ENCODE peak calls at places on chromosome 3, in four cellular contexts. Z is K562, F is GM12878, C is HepG2. K is an unnamed sample.

GRCh38 chr3:169072494-169072893 is 591.0 kb downstream of the MECOM start:
- DNase-seq in Z (no peak), F (no peak), C (no peak), K (no peak)

GRCh38 chr3:110731148-110731547 is 340.5 kb upstream of the NECTIN3 start:
- DNase-seq in Z (no peak), F (no peak), C (no peak), K (no peak)

GRCh38 chr3:6504385-6504784 is 356.5 kb upstream of the GRM7 start:
- DNase-seq in Z (no peak), F (no peak), C (no peak), K (no peak)

GRCh38 chr3:177516130-177517011 is 319.1 kb upstream of the TBL1XR1 start:
- DNase-seq in Z (no peak), F (no peak), C (peak), K (no peak)

GRCh38 chr3:53161345-53161819 is 373 bp downstream of the PRKCD start:
- DNase-seq in Z (no peak), F (no peak), C (no peak), K (peak)

GRCh38 chr3:187743195-187744141 is 1.8 kb downstream of the BCL6 start:
- DNase-seq in Z (peak), F (no peak), C (no peak), K (no peak)

GRCh38 chr3:13433931-13434330 is 13.8 kb upstream of the NUP210 start:
- DNase-seq in Z (no peak), F (no peak), C (no peak), K (no peak)

GRCh38 chr3:126051741-126052140 is 32.2 kb downstream of the SLC41A3 start:
- DNase-seq in Z (no peak), F (no peak), C (no peak), K (no peak)

GRCh38 chr3:124363451-124363850 is 366.8 kb upstream of the UMPS start:
- DNase-seq in Z (no peak), F (no peak), C (no peak), K (no peak)

GRCh38 chr3:36540898-36541518 is 160.7 kb downstream of the STAC start:
- DNase-seq in Z (no peak), F (no peak), C (peak), K (peak)

GRCh38 chr3:148101061-148101460 is 596.6 kb upstream of the AGTR1 start:
- DNase-seq in Z (no peak), F (no peak), C (no peak), K (no peak)

GRCh38 chr3:32359766-32360513 is 31.7 kb upstream of the CMTM7 start:
- DNase-seq in Z (no peak), F (no peak), C (no peak), K (peak)

GRCh38 chr3:86056962-86057361 is 934.0 kb downstream of the VGLL3 start:
- DNase-seq in Z (no peak), F (no peak), C (no peak), K (no peak)

GRCh38 chr3:153572654-153573053 is 410.6 kb downstream of the RAP2B start:
- DNase-seq in Z (no peak), F (no peak), C (peak), K (no peak)

GRCh38 chr3:87895983-87896382 is 162.8 kb downstream of the CGGBP1 start:
- DNase-seq in Z (no peak), F (no peak), C (no peak), K (no peak)

GRCh38 chr3:126544596-126545281 is 14.0 kb downstream of the C3orf22 start:
- DNase-seq in Z (no peak), F (no peak), C (no peak), K (peak)

GRCh38 chr3:136893848-136894443 is 31.9 kb downstream of the NCK1 start:
- DNase-seq in Z (no peak), F (no peak), C (peak), K (no peak)
- TF ChIP-seq USF2 in Z (no peak), F (no peak), C (no peak), K (no peak)

DNA sequence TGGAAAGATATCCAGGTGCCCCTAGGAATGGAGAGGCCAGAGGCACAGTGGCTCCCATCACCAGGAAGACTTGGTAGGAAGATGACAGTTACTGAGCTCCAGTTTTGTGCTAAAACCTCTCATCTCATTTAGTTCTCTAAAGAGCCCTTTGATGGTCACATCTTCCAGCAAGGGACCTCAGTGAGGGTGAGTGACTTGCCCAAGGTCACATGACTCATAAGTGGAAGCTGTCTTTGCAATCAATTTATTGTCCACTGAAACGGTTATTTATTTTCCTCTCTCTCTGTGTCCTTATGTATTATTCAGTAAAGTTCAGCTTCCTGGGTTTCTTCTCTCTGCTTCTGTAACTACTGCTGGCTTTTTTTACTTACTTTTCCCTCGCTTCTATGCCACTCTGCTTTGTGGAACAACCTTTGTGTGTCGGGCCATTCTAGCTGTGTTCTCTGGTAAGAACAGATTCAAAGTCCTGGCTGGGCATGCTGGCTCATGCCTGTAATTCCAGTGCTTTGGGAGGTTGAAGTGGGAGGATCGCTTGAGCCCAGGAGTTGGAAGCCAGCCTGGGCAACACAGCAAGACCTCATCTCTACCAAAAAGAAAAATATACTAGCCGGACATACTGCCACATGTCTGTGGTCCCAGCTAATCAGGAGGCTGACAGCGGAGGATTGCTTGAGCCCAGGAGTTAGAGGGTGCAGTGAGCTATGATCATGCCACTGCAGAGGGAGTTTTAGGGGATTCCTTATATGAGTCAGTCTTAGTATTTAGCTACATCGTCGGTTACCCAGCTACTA is 55.9 kb downstream of the PDIA5 start:
- DNase-seq in Z (no peak), F (no peak), C (peak), K (no peak)
- TF ChIP-seq TCF7 in Z (no peak), F (no peak), C (no peak), K (no peak)

DNA sequence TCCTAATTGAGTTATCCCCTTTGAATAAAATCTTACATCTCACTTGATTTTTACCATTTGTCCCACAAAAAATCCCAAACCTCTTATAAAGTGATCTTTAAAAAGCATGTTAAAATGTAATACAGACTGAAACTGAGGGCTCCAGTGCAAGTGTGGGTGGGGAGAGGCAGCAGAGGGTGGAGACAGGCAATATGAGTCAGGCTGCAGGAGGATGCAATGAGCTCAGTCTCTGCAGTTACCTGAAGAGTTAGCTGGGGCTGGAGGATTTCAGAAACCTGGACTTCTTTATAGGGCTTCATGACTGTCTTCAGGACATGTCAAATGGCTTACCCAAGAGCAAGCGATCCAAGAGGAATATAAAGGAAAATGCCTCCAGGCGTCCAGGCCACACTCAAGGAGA is 14.3 kb upstream of the COLQ start:
- DNase-seq in Z (no peak), F (no peak), C (no peak), K (no peak)
- TF ChIP-seq NR2C2 in Z (no peak), F (no peak), C (no peak), K (no peak)

DNA sequence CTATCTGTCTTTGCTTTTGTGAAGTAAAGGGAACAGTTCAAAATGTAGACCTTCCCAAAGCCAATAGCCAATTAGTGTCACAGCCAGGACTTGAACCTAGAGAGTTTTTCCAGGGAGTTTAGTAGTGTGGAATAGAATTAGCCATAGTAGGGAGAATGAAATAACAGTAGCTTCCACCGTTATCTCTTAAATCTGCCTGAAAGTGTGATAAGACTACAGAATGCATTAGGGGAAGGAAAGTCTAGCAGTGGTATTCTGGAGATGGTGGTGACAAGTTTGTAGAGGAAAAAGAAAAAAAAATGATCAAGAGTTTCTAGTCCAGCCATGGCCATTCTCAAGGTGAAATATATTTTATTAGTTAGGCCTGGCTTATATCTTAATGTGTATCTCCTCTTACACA is 13.8 kb downstream of the ATP11B start:
- DNase-seq in Z (no peak), F (no peak), C (no peak), K (no peak)
- TF ChIP-seq USF2 in Z (no peak), F (no peak), C (no peak), K (no peak)

GRCh38 chr3:158846803-158847465 is 45.1 kb downstream of the MFSD1 start:
- DNase-seq in Z (no peak), F (peak), C (no peak), K (no peak)

GRCh38 chr3:158842946-158843345 is 41.1 kb downstream of the MFSD1 start:
- DNase-seq in Z (no peak), F (no peak), C (no peak), K (no peak)

GRCh38 chr3:158847885-158848284 is 46.0 kb downstream of the MFSD1 start:
- DNase-seq in Z (no peak), F (no peak), C (no peak), K (no peak)

GRCh38 chr3:158847466-158847849 is 45.6 kb downstream of the MFSD1 start:
- DNase-seq in Z (no peak), F (no peak), C (no peak), K (no peak)

GRCh38 chr3:158845748-158846350 is 44.0 kb downstream of the MFSD1 start:
- DNase-seq in Z (peak), F (no peak), C (peak), K (peak)
- TF ChIP-seq TCF7 in Z (no peak), F (no peak), C (no peak), K (no peak)

DNA sequence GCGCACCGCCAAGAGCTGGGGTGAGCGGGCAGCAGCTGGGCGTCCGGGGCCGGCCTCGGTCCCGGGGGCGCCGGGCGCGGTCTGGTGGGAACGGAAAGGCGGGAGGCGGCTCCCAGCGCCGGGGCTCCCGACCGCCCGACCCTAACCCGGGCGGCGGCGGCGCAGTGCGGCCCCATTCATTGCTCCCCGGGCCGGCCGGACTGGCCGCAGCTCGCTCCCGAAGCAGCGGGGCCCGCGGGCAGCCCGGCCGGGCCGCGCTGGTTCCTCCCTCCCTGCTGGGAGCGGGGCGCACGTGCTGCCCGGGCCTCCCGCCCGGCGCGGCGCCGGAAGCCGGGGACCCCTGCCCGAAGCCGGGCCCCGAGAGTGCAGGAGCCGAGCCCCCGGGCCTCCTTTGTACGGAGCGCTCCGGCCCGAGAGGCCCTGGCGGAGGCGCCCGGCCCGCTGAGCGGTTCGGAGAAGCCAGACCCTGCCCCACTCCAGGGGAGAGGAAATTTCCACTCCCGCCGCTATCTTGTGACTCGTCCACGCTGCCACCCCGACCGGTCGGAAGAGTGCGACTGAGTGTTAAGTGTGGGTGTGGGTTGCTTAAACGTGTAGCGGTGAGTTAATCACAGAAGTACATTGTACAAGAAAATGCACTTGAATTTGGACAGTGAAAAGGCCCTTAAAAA is 583 bp downstream of the ATP1B3 start:
- DNase-seq in Z (peak), F (no peak), C (peak), K (peak)
- TF ChIP-seq NR2C2 in Z (no peak), F (no peak), C (no peak), K (no peak)

GRCh38 chr3:99829844-99830243 is 12.2 kb downstream of the CMSS1 start:
- DNase-seq in Z (no peak), F (no peak), C (no peak), K (no peak)

GRCh38 chr3:99818818-99819217 is 1.2 kb downstream of the CMSS1 start:
- DNase-seq in Z (no peak), F (no peak), C (no peak), K (no peak)

GRCh38 chr3:99825239-99825638 is 7.6 kb downstream of the CMSS1 start:
- DNase-seq in Z (peak), F (no peak), C (no peak), K (no peak)

DNA sequence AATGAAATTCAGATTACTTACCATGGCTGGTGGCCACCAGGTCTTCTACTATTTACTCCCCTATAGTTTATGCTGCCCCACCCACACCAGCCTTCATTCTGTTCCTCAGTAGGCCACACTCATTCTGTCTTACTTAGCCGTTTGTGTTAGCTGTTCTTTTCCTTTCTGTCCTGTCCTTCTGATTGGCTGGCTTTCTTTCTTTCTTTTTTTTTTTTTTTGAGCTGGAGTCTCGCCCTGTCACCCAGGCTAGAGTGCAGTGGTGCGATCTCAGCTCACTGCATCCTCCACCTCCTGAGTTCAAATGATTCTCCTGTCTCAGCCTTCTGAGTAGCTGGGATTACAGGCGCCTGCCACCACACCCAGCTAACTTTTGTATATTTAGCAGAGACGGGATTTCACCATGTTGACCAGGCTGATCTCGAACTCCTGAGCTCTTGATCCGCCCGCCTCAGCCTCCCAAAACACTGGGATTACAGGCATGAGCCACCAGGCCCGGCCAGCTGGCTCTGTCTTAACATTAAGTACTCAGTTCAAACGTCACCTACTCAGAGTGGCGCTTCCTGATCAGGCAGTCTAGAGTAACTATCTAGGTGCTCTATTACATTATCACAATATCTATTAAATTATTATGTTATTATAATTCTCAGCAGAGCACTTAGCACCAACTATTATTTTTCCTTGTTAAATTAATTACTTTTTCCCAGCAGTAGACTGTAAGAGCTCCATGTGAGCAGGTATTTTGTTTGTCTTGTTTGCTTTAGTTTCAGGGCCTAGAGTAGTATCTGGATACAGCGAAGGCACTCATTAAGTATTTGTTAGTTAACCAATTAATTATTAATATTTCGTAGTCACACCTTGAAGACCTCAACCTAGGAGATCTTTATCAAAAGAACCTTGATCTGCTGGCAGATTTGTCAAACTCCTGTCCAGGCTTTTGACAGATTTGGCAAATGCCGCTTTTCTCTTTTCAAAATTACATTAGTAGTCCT is 6.4 kb downstream of the CMSS1 start:
- DNase-seq in Z (no peak), F (no peak), C (no peak), K (no peak)
- TF ChIP-seq USF2 in Z (no peak), F (no peak), C (no peak), K (no peak)

GRCh38 chr3:172892158-172892557 is 141.6 kb downstream of the ECT2 start:
- DNase-seq in Z (no peak), F (no peak), C (no peak), K (no peak)
- TF ChIP-seq TCF7 in Z (no peak), F (no peak), C (no peak), K (no peak)

GRCh38 chr3:171995486-171995885 is 43.9 kb upstream of the FNDC3B start:
- DNase-seq in Z (no peak), F (no peak), C (no peak), K (no peak)
- TF ChIP-seq NR2C2 in Z (no peak), F (no peak), C (no peak), K (no peak)

DNA sequence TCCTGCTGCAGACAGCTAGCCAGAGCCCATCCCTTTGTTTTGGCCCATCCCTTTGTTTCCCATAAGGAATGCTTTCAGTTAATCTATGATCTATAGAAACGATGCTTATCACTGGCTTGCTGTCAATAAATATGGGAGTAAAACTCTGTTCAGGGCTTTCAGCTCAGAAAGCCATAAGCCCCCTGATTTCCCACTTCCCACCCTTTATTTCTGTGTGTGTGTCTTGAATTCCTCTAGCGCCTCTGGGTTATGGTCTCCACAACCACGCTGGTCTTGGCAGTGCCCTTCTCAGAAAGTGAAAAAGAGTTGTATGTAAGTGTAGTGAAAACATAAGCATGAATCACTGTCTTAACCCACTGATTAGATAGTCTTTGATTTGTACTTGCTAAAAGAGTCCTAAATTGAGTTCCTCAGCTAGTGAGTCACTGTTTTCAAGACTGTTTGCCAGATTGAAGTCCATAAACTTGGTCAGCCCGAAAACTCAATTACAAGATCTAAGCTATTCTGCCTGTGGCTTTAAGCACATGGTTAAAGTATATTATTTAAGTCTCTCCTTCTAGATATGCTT is 18.9 kb upstream of the CCR2 start:
- DNase-seq in Z (no peak), F (no peak), C (no peak), K (no peak)
- TF ChIP-seq USF2 in Z (no peak), F (no peak), C (no peak), K (no peak)